ENCODE peak calls at places on chromosomes 16 and 17, in four cellular contexts. One of them, this sample, is unnamed.
A peak's percentile ranks its signal among the peaks of the same experiment; 100 is the strongest.

GRCh38 chr16:19227643-19228042 is 57.9 kb upstream of the CLEC19A start:
- DNase-seq in WTC11: no peak
- DNase-seq in mucosa of descending colon: no peak
- DNase-seq in lung: no peak
- DNase-seq in this sample: no peak

GRCh38 chr17:32445075-32445427 is 741 bp downstream of the PSMD11 start:
- DNase-seq in WTC11: peak; percentile 17
- DNase-seq in mucosa of descending colon: peak; percentile 46
- DNase-seq in lung: peak; percentile 30
- DNase-seq in this sample: no peak

GRCh38 chr16:52052818-52053217 is 494.1 kb downstream of the TOX3 start:
- DNase-seq in WTC11: no peak
- DNase-seq in mucosa of descending colon: no peak
- DNase-seq in lung: no peak
- DNase-seq in this sample: no peak

GRCh38 chr17:33142703-33143299 is 150.3 kb downstream of the ASIC2 start:
- DNase-seq in WTC11: peak; percentile 57
- DNase-seq in mucosa of descending colon: peak; percentile 64
- DNase-seq in lung: no peak
- DNase-seq in this sample: no peak

GRCh38 chr16:11233727-11234376 is 22.2 kb downstream of the SOCS1 start:
- DNase-seq in WTC11: peak; percentile 40
- DNase-seq in mucosa of descending colon: no peak
- DNase-seq in lung: no peak
- DNase-seq in this sample: no peak

GRCh38 chr16:63067141-63067540 is 1030.9 kb upstream of the CDH8 start:
- DNase-seq in WTC11: no peak
- DNase-seq in mucosa of descending colon: no peak
- DNase-seq in lung: no peak
- DNase-seq in this sample: no peak

GRCh38 chr16:50699345-50700159 is 6.1 kb downstream of the NOD2 start:
- DNase-seq in WTC11: no peak
- DNase-seq in mucosa of descending colon: no peak
- DNase-seq in lung: no peak
- DNase-seq in this sample: no peak

GRCh38 chr17:27625856-27626255 is 5.1 kb upstream of the LGALS9 start:
- DNase-seq in WTC11: no peak
- DNase-seq in mucosa of descending colon: no peak
- DNase-seq in lung: no peak
- DNase-seq in this sample: no peak

GRCh38 chr16:17358846-17359245 is 111.9 kb downstream of the XYLT1 start:
- DNase-seq in WTC11: no peak
- DNase-seq in mucosa of descending colon: no peak
- DNase-seq in lung: no peak
- DNase-seq in this sample: no peak

GRCh38 chr17:77772461-77772897 is 186.0 kb upstream of the TNRC6C start:
- DNase-seq in WTC11: peak; percentile 88
- DNase-seq in mucosa of descending colon: peak; percentile 66
- DNase-seq in lung: peak; percentile 53
- DNase-seq in this sample: no peak

GRCh38 chr17:2972749-2973148 is 90.7 kb downstream of the OR1D5 start:
- DNase-seq in WTC11: no peak
- DNase-seq in mucosa of descending colon: no peak
- DNase-seq in lung: no peak
- DNase-seq in this sample: no peak

GRCh38 chr17:59508999-59509398 is 56.4 kb upstream of the DHX40 start:
- DNase-seq in WTC11: peak; percentile 41
- DNase-seq in mucosa of descending colon: no peak
- DNase-seq in lung: no peak
- DNase-seq in this sample: peak; percentile 19

GRCh38 chr17:77312786-77313599 is 172.2 kb downstream of the SEC14L1 start:
- DNase-seq in WTC11: no peak
- DNase-seq in mucosa of descending colon: peak; percentile 78
- DNase-seq in lung: no peak
- DNase-seq in this sample: peak; percentile 90

GRCh38 chr16:7440886-7441400 is 108.3 kb downstream of the RBFOX1 start:
- DNase-seq in WTC11: no peak
- DNase-seq in mucosa of descending colon: no peak
- DNase-seq in lung: no peak
- DNase-seq in this sample: no peak

GRCh38 chr16:54466233-54466632 is 179.6 kb upstream of the IRX3 start:
- DNase-seq in WTC11: no peak
- DNase-seq in mucosa of descending colon: no peak
- DNase-seq in lung: no peak
- DNase-seq in this sample: no peak

GRCh38 chr16:280552-280951 is at the start of gene ARHGDIG:
- DNase-seq in WTC11: no peak
- DNase-seq in mucosa of descending colon: no peak
- DNase-seq in lung: no peak
- DNase-seq in this sample: no peak

GRCh38 chr16:280991-281659 is 734 bp downstream of the ARHGDIG start:
- DNase-seq in WTC11: no peak
- DNase-seq in mucosa of descending colon: no peak
- DNase-seq in lung: no peak
- DNase-seq in this sample: no peak

GRCh38 chr16:280005-280421 is 378 bp upstream of the ARHGDIG start:
- DNase-seq in WTC11: no peak
- DNase-seq in mucosa of descending colon: no peak
- DNase-seq in lung: no peak
- DNase-seq in this sample: no peak

GRCh38 chr16:279531-279930 is 860 bp upstream of the ARHGDIG start:
- DNase-seq in WTC11: no peak
- DNase-seq in mucosa of descending colon: no peak
- DNase-seq in lung: no peak
- DNase-seq in this sample: no peak

DNA sequence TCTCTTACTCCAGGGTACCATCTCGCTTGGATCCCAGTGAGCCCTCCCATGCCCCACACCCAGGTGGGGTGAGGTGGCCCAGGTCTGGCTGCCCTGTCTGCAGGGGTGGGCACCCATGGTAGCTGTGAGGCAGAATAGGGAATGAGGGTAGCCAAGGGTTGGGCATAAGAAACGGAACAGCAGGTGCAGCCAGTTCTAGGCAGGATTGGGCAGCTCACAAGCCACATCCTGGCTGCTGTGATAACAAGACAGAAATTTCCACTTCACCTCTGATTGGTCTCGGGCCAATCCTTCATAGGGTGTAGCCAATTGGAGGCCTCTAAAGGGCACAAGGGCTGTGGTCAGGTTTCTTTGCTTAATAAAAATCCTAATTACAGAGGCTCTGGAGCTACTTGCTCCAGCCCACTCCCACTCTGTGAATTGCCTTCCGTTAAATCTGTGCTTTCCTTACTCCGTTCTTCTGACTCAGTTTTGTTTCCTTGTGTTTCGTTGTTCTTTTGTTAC is 1.5 kb upstream of the ARHGDIG start:
- DNase-seq in WTC11: no peak
- DNase-seq in mucosa of descending colon: no peak
- DNase-seq in lung: peak; percentile 34
- DNase-seq in this sample: no peak
- TF ChIP-seq CTCF in WTC11: no peak
- TF ChIP-seq CTCF in mucosa of descending colon: no peak
- TF ChIP-seq CTCF in lung: no peak
- TF ChIP-seq CTCF in this sample: no peak

GRCh38 chr17:63116967-63117366 is 150.9 kb downstream of the TANC2 start:
- DNase-seq in WTC11: no peak
- DNase-seq in mucosa of descending colon: no peak
- DNase-seq in lung: no peak
- DNase-seq in this sample: no peak

GRCh38 chr17:63117431-63117830 is 151.4 kb downstream of the TANC2 start:
- DNase-seq in WTC11: no peak
- DNase-seq in mucosa of descending colon: no peak
- DNase-seq in lung: no peak
- DNase-seq in this sample: no peak

GRCh38 chr17:63120406-63120805 is 154.4 kb downstream of the TANC2 start:
- DNase-seq in WTC11: no peak
- DNase-seq in mucosa of descending colon: no peak
- DNase-seq in lung: no peak
- DNase-seq in this sample: no peak

GRCh38 chr17:63113167-63113566 is 147.1 kb downstream of the TANC2 start:
- DNase-seq in WTC11: no peak
- DNase-seq in mucosa of descending colon: no peak
- DNase-seq in lung: no peak
- DNase-seq in this sample: no peak

GRCh38 chr17:63116228-63116627 is 150.2 kb downstream of the TANC2 start:
- DNase-seq in WTC11: no peak
- DNase-seq in mucosa of descending colon: no peak
- DNase-seq in lung: no peak
- DNase-seq in this sample: no peak
- TF ChIP-seq CTCF in WTC11: no peak
- TF ChIP-seq CTCF in mucosa of descending colon: no peak
- TF ChIP-seq CTCF in lung: no peak
- TF ChIP-seq CTCF in this sample: no peak

GRCh38 chr17:47821424-47822379 is at the start of gene OSBPL7:
- DNase-seq in WTC11: peak; percentile 69
- DNase-seq in mucosa of descending colon: peak; percentile 78
- DNase-seq in lung: peak; percentile 83
- DNase-seq in this sample: peak; percentile 90
- TF ChIP-seq CTCF in WTC11: no peak
- TF ChIP-seq CTCF in mucosa of descending colon: no peak
- TF ChIP-seq CTCF in lung: peak; percentile 3
- TF ChIP-seq CTCF in this sample: peak; percentile 41

GRCh38 chr16:87035053-87035452 is 282.1 kb downstream of the C16orf95 start:
- DNase-seq in WTC11: no peak
- DNase-seq in mucosa of descending colon: no peak
- DNase-seq in lung: no peak
- DNase-seq in this sample: no peak
- TF ChIP-seq CTCF in WTC11: no peak
- TF ChIP-seq CTCF in mucosa of descending colon: no peak
- TF ChIP-seq CTCF in lung: no peak
- TF ChIP-seq CTCF in this sample: no peak

GRCh38 chr17:45060824-45061605 is at the start of gene NMT1:
- DNase-seq in WTC11: peak; percentile 98
- DNase-seq in mucosa of descending colon: peak; percentile 98
- DNase-seq in lung: peak; percentile 98
- DNase-seq in this sample: peak; percentile 99
- TF ChIP-seq CTCF in WTC11: no peak
- TF ChIP-seq CTCF in mucosa of descending colon: no peak
- TF ChIP-seq CTCF in lung: no peak
- TF ChIP-seq CTCF in this sample: no peak

DNA sequence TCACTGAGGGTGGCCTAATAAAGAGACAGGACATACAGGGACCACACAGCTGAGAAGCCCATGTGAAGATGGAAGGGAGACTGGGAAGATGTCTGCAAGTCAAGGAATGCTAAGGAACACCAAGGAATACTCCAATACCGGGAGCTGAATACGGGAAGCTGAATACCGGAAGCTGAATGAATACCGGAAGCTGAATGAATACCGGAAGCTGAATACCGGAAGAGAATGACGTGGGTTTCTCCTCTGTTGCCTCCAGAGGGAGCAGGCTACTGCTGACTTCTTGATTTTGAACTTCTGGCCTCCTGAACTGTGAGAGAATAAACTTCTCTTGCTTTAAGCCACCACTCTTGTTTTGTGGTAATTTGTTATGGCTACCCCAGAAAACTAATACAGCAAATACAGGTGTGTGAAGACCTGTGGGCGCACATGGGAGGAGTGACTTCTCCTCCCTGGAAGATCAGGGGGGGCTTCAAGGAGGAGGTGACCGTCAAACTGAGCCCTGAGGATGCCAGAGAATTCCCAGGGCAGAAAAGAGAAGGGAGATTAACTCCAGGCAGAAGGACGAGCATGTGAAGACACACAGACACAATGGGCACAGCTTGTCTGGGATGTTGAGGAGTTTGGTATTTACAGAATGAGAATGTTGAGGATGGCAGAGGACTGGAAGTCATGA is 259.9 kb downstream of the IRF8 start:
- DNase-seq in WTC11: no peak
- DNase-seq in mucosa of descending colon: no peak
- DNase-seq in lung: no peak
- DNase-seq in this sample: no peak
- TF ChIP-seq CTCF in WTC11: no peak
- TF ChIP-seq CTCF in mucosa of descending colon: no peak
- TF ChIP-seq CTCF in lung: no peak
- TF ChIP-seq CTCF in this sample: no peak

GRCh38 chr16:27154573-27155521 is 48.5 kb upstream of the KDM8 start:
- DNase-seq in WTC11: peak; percentile 86
- DNase-seq in mucosa of descending colon: peak; percentile 80
- DNase-seq in lung: peak; percentile 59
- DNase-seq in this sample: no peak
- TF ChIP-seq CTCF in WTC11: peak; percentile 99
- TF ChIP-seq CTCF in mucosa of descending colon: peak; percentile 95
- TF ChIP-seq CTCF in lung: peak; percentile 76
- TF ChIP-seq CTCF in this sample: peak; percentile 95

GRCh38 chr16:1209081-1209480 is 16.0 kb downstream of the TPSG1 start:
- DNase-seq in WTC11: no peak
- DNase-seq in mucosa of descending colon: no peak
- DNase-seq in lung: no peak
- DNase-seq in this sample: no peak
- TF ChIP-seq CTCF in WTC11: no peak
- TF ChIP-seq CTCF in mucosa of descending colon: no peak
- TF ChIP-seq CTCF in lung: no peak
- TF ChIP-seq CTCF in this sample: no peak